ENCODE peak calls at places on chromosomes 4 and X, in five cellular contexts. K is neuronal stem cell, H is H1, U is mesendoderm, X is mesenchymal stem cell. L is an unnamed sample.

GRCh38 chrX:9149831-9150230 is 115.9 kb upstream of the FAM9B start:
- DNase-seq in H (no peak), K (no peak), U (no peak), X (peak; percentile 20), L (peak; percentile 17)

GRCh38 chrX:141839856-141840255 is 1.7 kb downstream of the MAGEC3 start:
- DNase-seq in K (no peak), X (no peak), U (no peak), H (no peak), L (no peak)

GRCh38 chr4:54382623-54383022 is 153.5 kb downstream of the PDGFRA start:
- DNase-seq in X (no peak), H (no peak), U (peak; percentile 29), K (no peak), L (no peak)

GRCh38 chrX:134774190-134775048 is 116.1 kb upstream of the PLAC1 start:
- DNase-seq in K (no peak), U (no peak), X (peak; percentile 7), H (no peak), L (peak; percentile 11)

GRCh38 chr4:102358128-102358527 is 12.8 kb upstream of the SLC39A8 start:
- DNase-seq in H (no peak), K (no peak), U (no peak), X (no peak), L (no peak)

GRCh38 chrX:46758163-46758955 is 559 bp downstream of the SLC9A7 start:
- DNase-seq in H (no peak), K (peak; percentile 0), U (no peak), X (peak; percentile 11), L (peak; percentile 10)

GRCh38 chrX:120604359-120604782 is 470 bp downstream of the MCTS1 start:
- DNase-seq in X (peak; percentile 61), U (peak; percentile 4), K (no peak), H (no peak), L (peak; percentile 33)

GRCh38 chr4:121873604-121874003 is 3.3 kb upstream of the BBS7 start:
- DNase-seq in K (no peak), H (no peak), X (no peak), U (no peak), L (no peak)

GRCh38 chr4:121252224-121252806 is 88.2 kb upstream of the TNIP3 start:
- DNase-seq in H (peak; percentile 25), X (peak; percentile 73), U (peak; percentile 86), K (peak; percentile 78), L (peak; percentile 65)

GRCh38 chr4:12178614-12179263 is 750.0 kb upstream of the HS3ST1 start:
- DNase-seq in X (no peak), H (no peak), K (no peak), U (no peak), L (no peak)

GRCh38 chr4:120916937-120917336 is 5.6 kb downstream of the PRDM5 start:
- DNase-seq in U (no peak), X (peak; percentile 4), K (no peak), H (no peak), L (peak; percentile 31)

GRCh38 chrX:67415937-67416336 is 127.9 kb upstream of the AR start:
- DNase-seq in X (no peak), K (no peak), U (no peak), H (no peak), L (no peak)

GRCh38 chr4:159765402-159765801 is 662.5 kb downstream of the RAPGEF2 start:
- DNase-seq in X (no peak), K (no peak), U (no peak), H (no peak), L (no peak)

GRCh38 chrX:45952030-45952429 is 593.2 kb downstream of the ZNF674 start:
- DNase-seq in K (no peak), X (no peak), H (no peak), U (peak; percentile 23), L (no peak)

GRCh38 chrX:38127961-38128360 is 92.7 kb downstream of the SRPX start:
- DNase-seq in K (no peak), X (no peak), H (no peak), U (no peak), L (no peak)

GRCh38 chrX:48835524-48836329 is at the start of gene PCSK1N:
- DNase-seq in X (no peak), U (peak; percentile 56), K (no peak), H (no peak), L (no peak)

GRCh38 chr4:159677521-159677920 is 574.6 kb downstream of the RAPGEF2 start:
- DNase-seq in H (no peak), U (no peak), X (peak; percentile 70), K (no peak), L (no peak)

GRCh38 chr4:183797041-183797444 is 108.1 kb upstream of the STOX2 start:
- DNase-seq in K (peak; percentile 6), X (no peak), U (no peak), H (no peak), L (no peak)

GRCh38 chrX:22395372-22395771 is 122.7 kb downstream of the CBLL2 start:
- DNase-seq in H (no peak), K (no peak), X (peak; percentile 56), U (no peak), L (peak; percentile 59)

GRCh38 chrX:63526863-63527262 is 175.7 kb upstream of the SPIN4 start:
- DNase-seq in X (no peak), H (no peak), K (no peak), U (no peak), L (no peak)

GRCh38 chr4:150546286-150546685 is 35.7 kb upstream of the MAB21L2 start:
- DNase-seq in H (no peak), K (peak; percentile 69), X (no peak), U (peak; percentile 27), L (no peak)

GRCh38 chrX:56728752-56729151 is 291 bp upstream of the NBDY start:
- DNase-seq in H (no peak), K (no peak), X (peak; percentile 45), U (no peak), L (peak; percentile 5)

GRCh38 chrX:15451913-15452312 is 41.2 kb downstream of the PIR start:
- DNase-seq in U (no peak), K (no peak), X (no peak), H (no peak), L (peak; percentile 21)

GRCh38 chrX:2879670-2880069 is 49.5 kb downstream of the ARSD start:
- DNase-seq in H (no peak), K (no peak), U (no peak), X (no peak), L (no peak)

GRCh38 chr4:147570616-147571015 is 46.6 kb upstream of the TMEM184C start:
- DNase-seq in K (no peak), U (no peak), X (peak; percentile 55), H (no peak), L (no peak)

GRCh38 chr4:70979445-70980008 is 13.9 kb upstream of the DCK start:
- DNase-seq in U (no peak), K (no peak), H (no peak), X (peak; percentile 41), L (no peak)

GRCh38 chr4:150078041-150078995 is at the start of gene DCLK2:
- DNase-seq in K (peak; percentile 71), H (peak; percentile 3), U (peak; percentile 56), X (peak; percentile 86), L (peak; percentile 87)

GRCh38 chr4:126071346-126072333 is 756.9 kb downstream of the FAT4 start:
- DNase-seq in K (no peak), X (no peak), U (no peak), H (no peak), L (peak; percentile 78)

GRCh38 chrX:135484636-135485289 is 35.7 kb upstream of the INTS6L start:
- DNase-seq in X (peak; percentile 45), K (no peak), H (no peak), U (peak; percentile 26), L (peak; percentile 57)

GRCh38 chr4:95869961-95870500 is 30.1 kb downstream of the PDHA2 start:
- DNase-seq in X (no peak), H (no peak), U (peak; percentile 6), K (no peak), L (no peak)

GRCh38 chr4:154120277-154120676 is 331.4 kb upstream of the SFRP2 start:
- DNase-seq in X (no peak), H (no peak), U (no peak), K (no peak), L (no peak)

GRCh38 chrX:29941292-29941691 is 274.1 kb upstream of the MAGEB2 start:
- DNase-seq in U (peak; percentile 83), X (peak; percentile 19), H (no peak), K (no peak), L (peak; percentile 17)

GRCh38 chrX:37754518-37754917 is 25.3 kb upstream of the CYBB start:
- DNase-seq in U (no peak), K (no peak), X (no peak), H (no peak), L (no peak)

GRCh38 chr4:181970356-181970755 is 272.8 kb upstream of the TENM3 start:
- DNase-seq in X (no peak), U (no peak), H (no peak), K (no peak), L (no peak)

GRCh38 chr4:134421734-134422133 is 220.1 kb upstream of the PABPC4L start:
- DNase-seq in U (no peak), X (no peak), K (no peak), H (no peak), L (no peak)

GRCh38 chr4:78870056-78870455 is 69.2 kb downstream of the PAQR3 start:
- DNase-seq in K (no peak), U (no peak), H (no peak), X (no peak), L (no peak)

GRCh38 chrX:109352121-109352556 is 129.7 kb downstream of the GUCY2F start:
- DNase-seq in K (no peak), H (no peak), X (peak; percentile 35), U (no peak), L (no peak)

DNA sequence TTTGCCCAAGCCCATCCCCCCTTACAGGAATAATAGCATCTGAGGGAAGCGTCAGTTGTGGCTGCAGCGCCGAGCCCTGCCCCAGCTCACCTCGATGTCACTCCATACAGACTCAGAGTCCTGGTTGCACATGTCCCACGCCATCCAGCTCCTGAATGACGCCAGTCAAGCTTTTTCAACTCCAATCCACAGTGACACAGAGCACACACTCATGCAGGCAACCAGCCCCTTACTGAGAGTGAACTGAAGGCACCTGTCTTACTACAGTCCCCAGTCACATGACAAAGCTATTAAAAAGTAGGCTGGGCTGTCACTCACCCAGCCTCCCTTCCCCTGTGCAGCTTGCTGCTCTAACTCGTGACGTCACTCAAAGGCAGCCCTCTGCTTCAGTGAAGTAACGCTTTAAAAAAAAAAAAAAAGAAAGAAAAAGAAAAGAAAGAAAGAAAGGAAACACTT is at the start of gene PPARGC1A:
- DNase-seq in U (peak; percentile 43), X (peak; percentile 67), H (no peak), K (peak; percentile 35), L (peak; percentile 50)
- H3K4me3 ChIP-seq in U (no peak within 1 kb of the TSS), X (no peak within 1 kb of the TSS), H (no peak within 1 kb of the TSS), K (peak within 1 kb of the TSS; percentile 69), L (peak within 1 kb of the TSS; percentile 35)

GRCh38 chr4:180058731-180059215 is 2184.4 kb upstream of the TENM3 start:
- DNase-seq in H (no peak), K (peak; percentile 61), U (peak; percentile 87), X (peak; percentile 67), L (peak; percentile 44)
- H3K9ac ChIP-seq in H (no peak overlapping the region), K (peak overlapping the region; percentile 84), U (peak overlapping the region; percentile 54), X (no peak overlapping the region), L (no peak overlapping the region)

GRCh38 chrX:72025236-72025770 is 106.4 kb downstream of the RTL5 start:
- DNase-seq in X (no peak), K (no peak), U (no peak), H (no peak), L (no peak)
- H3K4ac ChIP-seq in X (no peak overlapping the region), K (no peak overlapping the region), U (no peak overlapping the region), H (no peak overlapping the region), L (no peak overlapping the region)

DNA sequence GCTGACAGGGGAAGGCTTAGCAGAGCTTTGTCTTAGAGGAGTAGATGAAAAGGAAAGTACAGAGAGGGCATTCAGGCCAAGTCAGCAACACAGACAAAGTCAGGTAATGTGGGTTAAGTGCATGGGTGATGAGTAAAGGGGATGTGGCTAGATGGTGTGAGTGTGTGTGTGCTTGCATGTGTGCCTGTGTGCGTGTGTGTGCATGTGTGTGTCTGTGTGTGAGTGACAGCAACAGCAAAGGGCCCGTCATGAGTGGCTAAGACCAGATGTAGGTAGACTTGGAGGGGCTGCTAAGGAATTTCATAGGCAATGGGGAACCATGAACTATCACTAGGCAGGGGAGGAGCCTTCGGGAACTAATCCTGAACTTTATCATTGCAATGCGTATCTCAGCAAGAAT is 2.2 kb upstream of the GPR78 start:
- DNase-seq in K (no peak), X (no peak), H (no peak), U (peak; percentile 42), L (no peak)
- H3K4me3 ChIP-seq in K (no peak overlapping the region), X (no peak overlapping the region), H (no peak overlapping the region), U (no peak overlapping the region), L (no peak overlapping the region)